ENCODE peak calls at places on chromosomes 3 and 15, in six cellular contexts. H is aorta; V is fibroblast of lung; C is CD8-positive, alpha-beta T cell; J is IMR-90; G is hepatocyte. E is an unnamed sample.

GRCh38 chr3:129118745-129119144 is 2.9 kb downstream of the RAB43 start:
- DNase-seq in H (no peak), V (no peak), C (peak; percentile 71), J (no peak), G (no peak), E (no peak)

GRCh38 chr3:119695480-119695879 is 7.3 kb upstream of the CFAP91 start:
- DNase-seq in H (no peak), V (peak; percentile 13), C (no peak), J (peak; percentile 17), G (no peak), E (no peak)

GRCh38 chr3:60333710-60334109 is 917.5 kb downstream of the FHIT start:
- DNase-seq in H (no peak), V (peak; percentile 12), C (no peak), J (no peak), G (no peak), E (no peak)

GRCh38 chr15:73225358-73226015 is 143.3 kb downstream of the HCN4 start:
- DNase-seq in H (no peak), V (no peak), C (peak; percentile 14), J (no peak), G (peak; percentile 23), E (no peak)

GRCh38 chr3:28134198-28134597 is 107.2 kb upstream of the CMC1 start:
- DNase-seq in H (no peak), V (no peak), C (no peak), J (no peak), G (no peak), E (no peak)

GRCh38 chr3:14822875-14823807 is 4.4 kb downstream of the FGD5 start:
- DNase-seq in H (no peak), V (no peak), C (no peak), J (no peak), G (peak; percentile 44), E (no peak)

GRCh38 chr3:105747056-105747455 is 121.8 kb downstream of the CBLB start:
- DNase-seq in H (no peak), V (peak; percentile 69), C (no peak), J (peak; percentile 44), G (no peak), E (no peak)

GRCh38 chr3:177516130-177517011 is 319.1 kb upstream of the TBL1XR1 start:
- DNase-seq in H (no peak), V (peak; percentile 98), C (no peak), J (peak; percentile 90), G (no peak), E (peak; percentile 25)

GRCh38 chr3:172938788-172939187 is 188.3 kb downstream of the ECT2 start:
- DNase-seq in H (no peak), V (no peak), C (no peak), J (no peak), G (no peak), E (no peak)

GRCh38 chr3:147392083-147392916 is 14.0 kb downstream of the ZIC4 start:
- DNase-seq in H (no peak), V (no peak), C (no peak), J (no peak), G (peak; percentile 32), E (peak; percentile 74)

GRCh38 chr15:85142324-85142723 is 160.7 kb downstream of the PDE8A start:
- DNase-seq in H (no peak), V (peak; percentile 66), C (no peak), J (peak; percentile 75), G (no peak), E (no peak)

GRCh38 chr3:173008978-173009377 is 132.1 kb downstream of the SPATA16 start:
- DNase-seq in H (no peak), V (no peak), C (no peak), J (no peak), G (no peak), E (no peak)

GRCh38 chr3:98462901-98463300 is at the start of gene OR5K1:
- DNase-seq in H (no peak), V (no peak), C (no peak), J (no peak), G (no peak), E (no peak)

GRCh38 chr3:129934234-129935123 is 40.0 kb upstream of the TRH start:
- DNase-seq in H (no peak), V (peak; percentile 32), C (peak; percentile 27), J (peak; percentile 16), G (peak; percentile 52), E (no peak)

GRCh38 chr3:125110016-125110875 is 54.4 kb upstream of the HEG1 start:
- DNase-seq in H (no peak), V (peak; percentile 98), C (no peak), J (peak; percentile 98), G (peak; percentile 19), E (peak; percentile 85)

GRCh38 chr3:129399895-129400357 is 28.5 kb downstream of the EFCAB12 start:
- DNase-seq in H (no peak), V (no peak), C (no peak), J (no peak), G (no peak), E (no peak)

GRCh38 chr3:107690522-107691138 is 167.9 kb downstream of the BBX start:
- DNase-seq in H (no peak), V (peak; percentile 80), C (no peak), J (peak; percentile 73), G (peak; percentile 76), E (no peak)

GRCh38 chr3:14988988-14989394 is 41.6 kb downstream of the NR2C2 start:
- DNase-seq in H (no peak), V (no peak), C (peak; percentile 43), J (no peak), G (no peak), E (no peak)

GRCh38 chr3:25854635-25855034 is 64.7 kb downstream of the OXSM start:
- DNase-seq in H (no peak), V (peak; percentile 29), C (no peak), J (peak; percentile 83), G (peak; percentile 23), E (no peak)

GRCh38 chr3:43641306-43642114 is 19.7 kb upstream of the ANO10 start:
- DNase-seq in H (no peak), V (peak; percentile 71), C (no peak), J (peak; percentile 73), G (no peak), E (no peak)

GRCh38 chr15:100723323-100723801 is 121.0 kb downstream of the ASB7 start:
- DNase-seq in H (no peak), V (no peak), C (no peak), J (no peak), G (no peak), E (peak; percentile 37)

GRCh38 chr3:131403216-131403895 is 21.8 kb downstream of the NUDT16 start:
- DNase-seq in H (no peak), V (no peak), C (no peak), J (no peak), G (no peak), E (no peak)

GRCh38 chr3:52404391-52404790 is 40.5 kb downstream of the SEMA3G start:
- DNase-seq in H (peak; percentile 23), V (no peak), C (no peak), J (no peak), G (no peak), E (no peak)

GRCh38 chr3:173501941-173502489 is 104.5 kb downstream of the NLGN1 start:
- DNase-seq in H (no peak), V (peak; percentile 38), C (no peak), J (peak; percentile 4), G (no peak), E (no peak)

GRCh38 chr3:41223691-41224090 is 24.4 kb downstream of the CTNNB1 start:
- DNase-seq in H (no peak), V (no peak), C (no peak), J (no peak), G (no peak), E (no peak)

GRCh38 chr3:50474717-50475116 is 28.7 kb downstream of the CACNA2D2 start:
- DNase-seq in H (no peak), V (peak; percentile 14), C (no peak), J (peak; percentile 41), G (no peak), E (no peak)

GRCh38 chr15:84816694-84817460 is at the start of gene ALPK3:
- DNase-seq in H (peak; percentile 81), V (no peak), C (no peak), J (no peak), G (peak; percentile 87), E (no peak)

DNA sequence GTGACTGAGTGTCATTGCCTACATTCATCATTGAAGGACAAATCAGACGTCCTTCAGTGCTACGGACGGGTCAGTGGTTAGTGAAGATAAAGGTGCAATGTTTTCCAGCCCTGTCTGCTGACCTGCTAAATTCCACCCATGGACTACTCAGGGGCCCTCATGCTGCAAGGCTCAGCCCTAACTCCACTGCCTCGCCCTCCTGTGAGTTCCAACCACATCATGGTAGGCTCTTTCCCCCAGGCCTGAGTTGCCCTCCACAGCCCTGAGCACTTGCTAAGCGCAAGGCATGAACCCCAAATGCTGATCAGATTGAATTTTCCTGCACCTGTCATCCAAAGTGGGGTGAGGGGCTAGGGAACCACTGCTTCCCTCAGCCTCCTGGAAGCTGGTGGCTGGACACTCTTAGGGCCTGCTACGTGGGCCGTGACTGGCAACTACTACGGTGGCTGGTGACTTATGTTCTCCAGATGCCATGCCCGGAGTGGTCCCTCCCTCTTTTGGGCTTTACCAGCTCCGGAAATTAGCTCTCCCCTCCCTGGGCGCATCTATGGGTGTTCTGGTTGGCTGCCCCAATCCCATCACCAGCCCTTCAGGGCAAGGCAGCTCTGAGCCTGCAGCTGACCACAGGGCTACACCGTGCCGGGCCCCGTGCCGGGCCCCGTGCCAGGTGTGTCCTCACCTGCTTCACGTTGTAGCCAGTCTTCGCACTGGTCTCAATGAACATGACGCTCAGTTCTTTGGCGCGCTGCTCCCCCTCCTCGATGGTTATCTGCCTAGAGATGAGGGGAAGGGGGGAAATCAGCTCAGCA is 32.1 kb downstream of the SRPRB start:
- DNase-seq in H (no peak), V (no peak), C (no peak), J (no peak), G (no peak), E (no peak)
- H3K4me1 ChIP-seq in H (no peaks in the 10 kb centered on the region), V (no peaks in the 10 kb centered on the region), C (no peaks in the 10 kb centered on the region), J (no peaks in the 10 kb centered on the region), G (no peaks in the 10 kb centered on the region), E (no peaks in the 10 kb centered on the region)

DNA sequence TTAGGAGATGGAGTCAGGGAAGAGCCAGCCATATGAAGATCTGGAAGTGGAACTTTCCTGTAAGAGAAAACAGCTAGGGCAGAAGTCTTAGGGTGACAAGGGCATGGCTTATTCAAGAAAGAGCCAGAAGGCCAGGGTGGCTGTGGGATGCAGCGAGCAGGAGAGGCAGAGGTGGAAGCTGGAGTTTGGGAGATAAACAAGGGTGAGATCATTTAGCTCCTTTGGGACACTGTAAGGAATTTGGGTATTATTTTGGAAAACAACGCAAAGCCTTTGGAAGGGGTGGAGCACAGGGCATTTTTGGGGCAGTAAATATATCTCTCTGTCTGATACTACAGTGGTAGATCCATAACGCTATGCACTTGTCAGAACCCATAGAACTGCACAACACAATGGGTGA is 5.0 kb upstream of the IL16 start:
- DNase-seq in H (no peak), V (no peak), C (no peak), J (no peak), G (no peak), E (no peak)
- H3K27ac ChIP-seq in H (no peak overlapping the region), V (no peak overlapping the region), C (no peak overlapping the region), J (peak overlapping the region; percentile 96), G (peak overlapping the region; percentile 86), E (no peak overlapping the region)

DNA sequence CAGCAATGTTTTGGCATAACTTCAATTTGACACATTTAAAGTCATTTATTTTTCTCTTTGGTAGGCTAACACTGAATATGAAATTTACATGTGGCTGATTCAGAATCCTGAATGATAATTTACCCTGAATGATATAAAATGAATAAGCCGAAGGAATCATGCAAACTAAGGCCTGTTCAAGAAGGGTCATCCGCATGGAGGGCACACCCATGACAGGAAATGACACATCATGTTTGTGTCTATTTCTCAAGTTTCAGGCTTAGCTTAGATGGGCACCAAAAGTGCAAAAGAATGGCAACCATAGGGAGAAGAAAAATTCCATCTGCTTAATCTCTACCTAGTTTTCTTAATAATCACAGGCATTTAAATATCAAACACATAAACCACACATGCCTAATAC is 141.5 kb downstream of the DUT start:
- DNase-seq in H (no peak), V (peak; percentile 61), C (no peak), J (peak; percentile 58), G (no peak), E (no peak)
- H3K36me3 ChIP-seq in H (peaks cover 10% of the 10 kb centered on the region), V (peaks cover 23% of the 10 kb centered on the region), C (no peaks in the 10 kb centered on the region), J (peaks cover 48% of the 10 kb centered on the region), G (no peaks in the 10 kb centered on the region), E (peaks cover 84% of the 10 kb centered on the region)

GRCh38 chr3:134622803-134623365 is 27.9 kb downstream of the KY start:
- DNase-seq in H (no peak), V (no peak), C (no peak), J (no peak), G (no peak), E (no peak)
- H3K4me1 ChIP-seq in H (no peaks in the 10 kb centered on the region), V (no peaks in the 10 kb centered on the region), C (no peaks in the 10 kb centered on the region), J (no peaks in the 10 kb centered on the region), G (no peaks in the 10 kb centered on the region), E (no peaks in the 10 kb centered on the region)